ENCODE peak calls at places on chromosome 1, in nine cellular contexts. F is stomach; L is skeletal muscle cell; Z is transverse colon; T is naive thymus-derived CD4-positive, alpha-beta T cell; G is epithelial cell of proximal tubule; B is upper lobe of right lung; U is CD8-positive, alpha-beta T cell; E is CD4-positive, CD25-positive, alpha-beta regulatory T cell. H is an unnamed sample.

GRCh38 chr1:34686531-34686930 is 68.3 kb upstream of the GJB5 start:
- DNase-seq in F (no peak), L (no peak), Z (no peak), T (no peak), G (no peak), B (peak), U (no peak), E (no peak), H (no peak)

GRCh38 chr1:40625076-40625475 is 40.4 kb downstream of the RIMS3 start:
- DNase-seq in F (peak), L (no peak), Z (peak), T (no peak), G (no peak), B (no peak), U (no peak), E (no peak), H (peak)

GRCh38 chr1:119631433-119632102 is 16.5 kb downstream of the ZNF697 start:
- DNase-seq in F (peak), L (peak), Z (peak), T (no peak), G (peak), B (peak), U (no peak), E (no peak), H (no peak)

GRCh38 chr1:8345621-8346415 is 27.9 kb downstream of the SLC45A1 start:
- DNase-seq in F (no peak), L (no peak), Z (no peak), T (no peak), G (no peak), B (no peak), U (no peak), E (no peak), H (no peak)

GRCh38 chr1:61853545-61853944 is 111.3 kb downstream of the PATJ start:
- DNase-seq in F (no peak), L (no peak), Z (no peak), T (no peak), G (no peak), B (no peak), U (no peak), E (no peak), H (no peak)

GRCh38 chr1:156926175-156926574 is 5.7 kb downstream of the LRRC71 start:
- DNase-seq in F (peak), L (peak), Z (peak), T (no peak), G (no peak), B (peak), U (no peak), E (no peak), H (peak)

GRCh38 chr1:226635456-226635941 is 86.9 kb downstream of the STUM start:
- DNase-seq in F (peak), L (no peak), Z (peak), T (no peak), G (no peak), B (peak), U (peak), E (no peak), H (peak)

GRCh38 chr1:24374891-24375786 is 38.4 kb downstream of the STPG1 start:
- DNase-seq in F (no peak), L (no peak), Z (no peak), T (no peak), G (no peak), B (no peak), U (no peak), E (no peak), H (no peak)

GRCh38 chr1:156385534-156386031 is 16.6 kb downstream of the RHBG start:
- DNase-seq in F (peak), L (no peak), Z (peak), T (peak), G (no peak), B (no peak), U (peak), E (peak), H (peak)

GRCh38 chr1:159009704-159010361 is at the start of gene IFI16:
- DNase-seq in F (no peak), L (peak), Z (peak), T (no peak), G (peak), B (no peak), U (peak), E (peak), H (peak)

DNA sequence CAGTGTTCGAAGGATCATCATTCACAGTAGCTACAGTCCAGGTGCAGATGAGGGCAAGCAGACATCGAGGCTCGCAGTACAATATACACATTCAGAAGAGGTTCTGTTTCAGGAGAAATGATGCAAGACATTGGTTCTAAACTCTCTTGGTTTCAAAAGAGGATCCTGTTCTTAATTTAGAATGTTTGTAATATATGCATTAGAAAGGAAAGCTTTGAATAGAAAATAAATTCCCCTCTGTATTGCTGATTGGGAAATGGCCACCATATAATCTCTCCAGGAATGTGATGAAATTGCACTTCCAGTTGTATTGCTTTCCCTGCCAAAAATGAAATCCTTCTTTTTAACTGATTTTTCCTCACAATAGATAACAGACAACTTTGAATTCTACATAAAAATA is 27.5 kb upstream of the SIPA1L2 start:
- DNase-seq in F (no peak), L (no peak), Z (no peak), T (no peak), G (no peak), B (no peak), U (no peak), E (no peak), H (no peak)
- H3K4me3 ChIP-seq in F (no peak), L (no peak), Z (no peak), T (no peak), G (no peak), B (no peak), U (no peak), E (no peak), H (no peak)

GRCh38 chr1:94854458-94855306 is 34.5 kb downstream of the SLC44A3 start:
- DNase-seq in F (peak), L (peak), Z (peak), T (peak), G (peak), B (peak), U (peak), E (peak), H (peak)
- H3K4me3 ChIP-seq in F (peak), L (peak), Z (peak), T (peak), G (peak), B (peak), U (peak), E (peak), H (peak)

DNA sequence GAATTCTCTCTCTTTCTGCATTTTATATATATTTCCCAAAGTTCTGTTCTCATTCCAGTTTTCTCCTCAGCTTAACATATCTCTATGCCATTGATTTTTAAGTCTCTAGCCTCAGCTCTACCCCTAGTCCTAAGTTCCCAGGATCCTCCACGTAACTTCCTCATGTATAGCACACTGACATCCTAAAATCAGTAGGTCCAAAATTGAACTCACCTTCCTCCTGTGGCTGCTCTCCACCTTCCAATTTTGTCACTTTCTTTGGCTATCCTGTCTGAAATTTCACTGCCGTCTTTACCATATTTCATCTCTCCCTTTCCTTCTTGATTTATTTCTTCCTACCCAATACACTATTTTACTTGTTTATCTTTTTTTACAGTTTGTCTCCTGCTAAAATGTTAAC is 1.5 kb downstream of the SLAMF6 start:
- DNase-seq in F (no peak), L (no peak), Z (no peak), T (no peak), G (no peak), B (no peak), U (no peak), E (no peak), H (no peak)
- H3K4me3 ChIP-seq in F (no peak), L (no peak), Z (peak), T (peak), G (no peak), B (peak), U (peak), E (peak), H (peak)

DNA sequence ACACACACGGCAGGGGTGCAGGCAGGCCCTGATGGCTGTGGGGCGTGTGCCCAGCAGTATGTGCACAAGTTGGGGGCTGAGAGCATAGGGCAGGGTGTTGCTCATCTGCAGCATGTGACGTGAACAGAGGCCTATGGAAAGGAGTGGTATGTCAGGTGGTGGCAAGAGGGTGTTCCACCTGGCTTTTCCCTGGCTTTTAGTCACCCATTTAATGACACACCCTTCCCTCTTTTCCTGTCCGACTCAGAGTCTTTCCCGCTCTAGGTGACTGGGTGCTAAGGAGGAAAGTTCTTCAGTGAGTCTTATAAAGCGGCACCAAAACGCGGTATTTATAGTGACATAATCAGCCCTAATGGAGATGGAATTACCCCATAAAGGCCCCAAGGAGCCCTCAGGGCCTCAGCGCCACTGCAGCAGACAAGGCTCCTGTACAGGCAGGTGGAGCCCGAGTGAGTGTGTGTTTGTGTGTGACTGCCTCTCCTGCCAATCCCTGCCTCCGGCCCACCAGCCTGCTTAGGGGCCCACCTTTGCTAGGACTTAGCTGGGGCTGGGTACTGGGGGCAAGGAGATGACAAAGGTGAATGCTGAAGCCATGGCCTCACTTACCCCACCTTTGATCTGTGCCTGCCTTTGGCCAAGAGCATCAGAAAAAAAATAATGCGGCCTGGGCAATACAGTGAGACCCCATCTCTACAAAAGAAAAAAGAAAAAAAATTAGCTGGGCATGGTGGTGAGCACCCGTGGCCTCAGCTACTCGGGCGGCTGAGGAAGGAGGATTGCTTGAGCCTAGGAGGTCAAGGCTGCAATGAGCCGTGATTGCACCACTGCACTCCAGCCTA is 3.3 kb upstream of the EPHA2 start:
- DNase-seq in F (no peak), L (no peak), Z (peak), T (no peak), G (no peak), B (no peak), U (no peak), E (no peak), H (no peak)
- H3K4me3 ChIP-seq in F (no peak), L (no peak), Z (no peak), T (no peak), G (no peak), B (no peak), U (no peak), E (no peak), H (no peak)

DNA sequence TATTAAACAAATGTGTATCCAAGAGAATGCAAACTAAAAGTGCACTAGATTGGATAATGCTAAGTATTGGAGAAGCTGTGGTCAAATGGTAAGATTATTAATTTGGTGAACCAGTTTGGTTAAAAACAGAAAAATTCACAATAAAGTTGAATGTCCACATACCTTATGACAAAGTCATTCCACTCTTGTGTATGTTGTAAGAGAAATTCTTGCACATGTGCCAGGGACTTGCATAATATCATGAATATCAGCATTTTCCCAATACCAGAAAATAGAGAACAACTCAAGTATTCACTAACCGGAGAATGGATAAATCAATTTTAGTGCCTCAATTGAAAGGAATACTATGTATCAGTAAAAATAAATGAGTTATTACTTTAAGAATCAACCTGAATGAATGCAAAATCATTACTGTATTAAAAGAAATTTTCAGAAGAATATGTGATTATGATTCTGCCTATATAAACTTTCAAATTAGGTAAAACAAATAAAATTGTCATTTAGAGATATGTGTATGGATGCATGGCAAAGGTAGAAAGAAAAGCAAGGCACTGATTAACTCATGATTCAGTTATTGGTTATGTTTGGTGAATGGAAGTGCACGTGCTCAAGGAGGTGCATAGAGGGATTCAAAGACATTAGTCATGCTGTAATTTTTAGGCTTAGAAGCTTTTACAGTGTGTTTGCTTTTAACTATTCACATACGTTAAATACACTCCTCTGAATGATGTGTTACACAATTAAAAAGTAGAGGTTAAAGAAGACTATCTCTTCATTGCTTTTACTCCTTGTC is 217.4 kb upstream of the KCNK2 start:
- DNase-seq in F (no peak), L (peak), Z (no peak), T (no peak), G (peak), B (no peak), U (no peak), E (no peak), H (no peak)
- H3K4me3 ChIP-seq in F (no peak), L (no peak), Z (no peak), T (no peak), G (no peak), B (no peak), U (no peak), E (no peak), H (no peak)

DNA sequence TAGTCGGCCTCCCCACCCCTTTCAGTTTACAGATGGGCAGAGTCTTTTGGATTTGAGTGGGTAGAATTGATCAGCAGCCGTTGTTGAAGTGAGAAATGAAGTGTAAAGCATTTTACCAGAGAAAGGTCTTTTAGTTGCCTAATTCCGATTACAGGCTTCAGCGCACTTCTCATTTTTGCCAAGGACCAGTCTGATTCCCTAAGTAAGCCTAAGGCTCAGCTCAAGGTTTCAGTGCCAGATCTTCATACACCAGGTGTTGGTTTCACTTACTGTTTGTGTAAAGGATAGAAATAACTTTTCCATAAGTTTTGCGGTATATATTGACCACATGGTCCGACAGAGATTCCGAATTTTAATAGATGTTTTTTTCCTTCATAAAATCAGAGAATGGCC is 83.9 kb upstream of the BMP8A start:
- DNase-seq in F (no peak), L (no peak), Z (no peak), T (no peak), G (no peak), B (no peak), U (no peak), E (no peak), H (no peak)
- H3K4me3 ChIP-seq in F (peak), L (peak), Z (peak), T (no peak), G (peak), B (peak), U (peak), E (peak), H (peak)

GRCh38 chr1:45409243-45409642 is 69.0 kb upstream of the MUTYH start:
- DNase-seq in F (no peak), L (no peak), Z (no peak), T (no peak), G (no peak), B (no peak), U (no peak), E (no peak), H (no peak)
- H3K4me3 ChIP-seq in F (no peak), L (no peak), Z (no peak), T (no peak), G (no peak), B (no peak), U (no peak), E (no peak), H (no peak)

GRCh38 chr1:175788586-175789252 is 45.3 kb upstream of the TNR start:
- DNase-seq in F (no peak), L (no peak), Z (no peak), T (no peak), G (no peak), B (no peak), U (no peak), E (no peak), H (no peak)
- H3K4me3 ChIP-seq in F (no peak), L (no peak), Z (no peak), T (no peak), G (no peak), B (no peak), U (no peak), E (no peak), H (no peak)

GRCh38 chr1:46442317-46443161 is 47.1 kb upstream of the DMBX1 start:
- DNase-seq in F (peak), L (peak), Z (peak), T (peak), G (peak), B (peak), U (peak), E (peak), H (peak)
- H3K4me3 ChIP-seq in F (peak), L (peak), Z (peak), T (peak), G (peak), B (peak), U (peak), E (peak), H (peak)

GRCh38 chr1:205590457-205590768 is 41.4 kb downstream of the ELK4 start:
- DNase-seq in F (no peak), L (no peak), Z (no peak), T (no peak), G (no peak), B (no peak), U (peak), E (no peak), H (no peak)

GRCh38 chr1:205593532-205593931 is 38.3 kb downstream of the ELK4 start:
- DNase-seq in F (no peak), L (no peak), Z (no peak), T (no peak), G (no peak), B (no peak), U (no peak), E (no peak), H (no peak)

GRCh38 chr1:205592443-205593003 is 39.3 kb downstream of the ELK4 start:
- DNase-seq in F (no peak), L (no peak), Z (no peak), T (no peak), G (no peak), B (peak), U (peak), E (no peak), H (no peak)

GRCh38 chr1:205590777-205591513 is 40.9 kb downstream of the ELK4 start:
- DNase-seq in F (no peak), L (no peak), Z (no peak), T (no peak), G (no peak), B (no peak), U (peak), E (no peak), H (peak)

DNA sequence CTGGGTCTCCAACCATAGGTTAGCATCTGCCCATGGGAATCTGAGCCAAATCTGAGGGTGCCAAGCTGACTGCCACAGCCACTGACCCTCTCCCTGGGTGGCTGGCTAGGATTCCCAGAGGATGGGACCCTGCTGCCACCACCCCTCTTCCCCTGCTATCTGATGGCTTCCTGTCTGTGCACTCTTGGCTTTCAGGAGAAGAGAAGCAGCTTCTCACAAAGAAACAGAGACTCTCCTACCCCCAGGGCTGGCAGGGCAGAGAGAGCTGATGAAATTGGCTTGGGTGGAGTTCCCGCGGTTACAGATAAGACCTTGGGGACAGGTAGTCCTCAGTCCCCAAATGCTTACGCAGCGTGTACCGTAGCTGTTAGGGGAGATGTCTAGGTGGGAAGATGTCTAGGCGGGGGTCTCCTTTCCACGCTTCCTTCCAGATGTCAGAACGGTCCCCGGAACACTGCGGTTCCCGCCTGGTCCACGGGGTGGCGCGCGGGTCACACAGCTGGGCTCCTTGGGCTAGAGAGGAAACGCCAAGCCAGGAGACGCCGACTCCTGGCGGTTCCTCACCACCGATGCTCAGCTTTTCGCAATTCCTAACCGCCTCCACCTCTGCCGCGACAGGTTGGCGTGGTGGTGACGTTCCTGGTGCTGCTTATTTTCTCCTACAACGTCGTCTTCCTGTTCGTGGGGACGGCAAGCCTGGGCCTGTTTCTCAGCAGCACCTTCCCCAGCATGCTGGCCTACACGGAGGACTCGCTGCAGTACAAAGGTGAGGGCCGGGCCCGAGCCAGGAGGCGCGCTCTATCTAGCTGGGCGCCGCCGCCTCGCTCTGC is 40.1 kb downstream of the ELK4 start:
- DNase-seq in F (peak), L (no peak), Z (peak), T (peak), G (no peak), B (peak), U (peak), E (peak), H (peak)
- H3K4me3 ChIP-seq in F (peak), L (peak), Z (peak), T (peak), G (peak), B (peak), U (peak), E (peak), H (peak)

H was measured in Jurkat, Clone E6-1.